ENCODE peak calls at places on chromosomes 5 and 9, in seven cellular contexts. One of them, this sample, is unnamed.

GRCh38 chr9:7009065-7009464 is 251.3 kb downstream of the KDM4C start:
- DNase-seq in astrocyte of the spinal cord: no peak
- DNase-seq in GM20000: no peak
- DNase-seq in left ventricle myocardium inferior: no peak
- DNase-seq in mammary epithelial cell: no peak
- DNase-seq in WTC11: no peak
- DNase-seq in cardiac fibroblast: no peak
- DNase-seq in this sample: no peak

GRCh38 chr5:76831108-76831447 is 12.2 kb downstream of the F2RL1 start:
- DNase-seq in mammary epithelial cell: peak
- DNase-seq in WTC11: no peak
- DNase-seq in left ventricle myocardium inferior: no peak
- DNase-seq in astrocyte of the spinal cord: peak
- DNase-seq in cardiac fibroblast: peak
- DNase-seq in GM20000: peak
- DNase-seq in this sample: no peak

GRCh38 chr9:91562412-91562811 is 138.8 kb upstream of the NFIL3 start:
- DNase-seq in GM20000: no peak
- DNase-seq in cardiac fibroblast: peak
- DNase-seq in mammary epithelial cell: no peak
- DNase-seq in left ventricle myocardium inferior: no peak
- DNase-seq in astrocyte of the spinal cord: no peak
- DNase-seq in WTC11: no peak
- DNase-seq in this sample: no peak

GRCh38 chr9:91711755-91712591 is 238.1 kb downstream of the ROR2 start:
- DNase-seq in WTC11: no peak
- DNase-seq in astrocyte of the spinal cord: peak
- DNase-seq in cardiac fibroblast: peak
- DNase-seq in left ventricle myocardium inferior: no peak
- DNase-seq in GM20000: peak
- DNase-seq in mammary epithelial cell: no peak
- DNase-seq in this sample: no peak

GRCh38 chr5:3595102-3595961 is at the start of gene IRX1:
- DNase-seq in left ventricle myocardium inferior: no peak
- DNase-seq in astrocyte of the spinal cord: peak
- DNase-seq in WTC11: peak
- DNase-seq in GM20000: peak
- DNase-seq in cardiac fibroblast: peak
- DNase-seq in mammary epithelial cell: peak
- DNase-seq in this sample: no peak

GRCh38 chr5:7214906-7215416 is 181.0 kb upstream of the ADCY2 start:
- DNase-seq in cardiac fibroblast: no peak
- DNase-seq in WTC11: no peak
- DNase-seq in GM20000: no peak
- DNase-seq in astrocyte of the spinal cord: no peak
- DNase-seq in mammary epithelial cell: no peak
- DNase-seq in left ventricle myocardium inferior: no peak
- DNase-seq in this sample: no peak

GRCh38 chr5:134177197-134178171 is 734 bp upstream of the SKP1 start:
- DNase-seq in mammary epithelial cell: peak
- DNase-seq in GM20000: no peak
- DNase-seq in WTC11: no peak
- DNase-seq in astrocyte of the spinal cord: peak
- DNase-seq in left ventricle myocardium inferior: no peak
- DNase-seq in cardiac fibroblast: peak
- DNase-seq in this sample: peak

GRCh38 chr5:77882670-77883257 is 106.6 kb upstream of the TBCA start:
- DNase-seq in cardiac fibroblast: peak
- DNase-seq in GM20000: no peak
- DNase-seq in left ventricle myocardium inferior: no peak
- DNase-seq in astrocyte of the spinal cord: peak
- DNase-seq in WTC11: no peak
- DNase-seq in mammary epithelial cell: peak
- DNase-seq in this sample: no peak

GRCh38 chr5:151150484-151151262 is 6.9 kb downstream of the ANXA6 start:
- DNase-seq in left ventricle myocardium inferior: peak
- DNase-seq in GM20000: peak
- DNase-seq in mammary epithelial cell: no peak
- DNase-seq in WTC11: no peak
- DNase-seq in astrocyte of the spinal cord: peak
- DNase-seq in cardiac fibroblast: peak
- DNase-seq in this sample: no peak

GRCh38 chr9:126319651-126320050 is 7.0 kb upstream of the MVB12B start:
- DNase-seq in cardiac fibroblast: no peak
- DNase-seq in GM20000: no peak
- DNase-seq in WTC11: no peak
- DNase-seq in left ventricle myocardium inferior: no peak
- DNase-seq in astrocyte of the spinal cord: no peak
- DNase-seq in mammary epithelial cell: no peak
- DNase-seq in this sample: no peak

GRCh38 chr9:119963798-119964372 is 594.6 kb upstream of the BRINP1 start:
- DNase-seq in GM20000: no peak
- DNase-seq in WTC11: peak
- DNase-seq in left ventricle myocardium inferior: no peak
- DNase-seq in mammary epithelial cell: peak
- DNase-seq in cardiac fibroblast: peak
- DNase-seq in astrocyte of the spinal cord: peak
- DNase-seq in this sample: peak

GRCh38 chr9:93172646-93173364 is 11.1 kb upstream of the WNK2 start:
- DNase-seq in WTC11: no peak
- DNase-seq in astrocyte of the spinal cord: no peak
- DNase-seq in GM20000: no peak
- DNase-seq in cardiac fibroblast: no peak
- DNase-seq in mammary epithelial cell: no peak
- DNase-seq in left ventricle myocardium inferior: no peak
- DNase-seq in this sample: no peak

GRCh38 chr9:134061688-134062371 is 6.0 kb downstream of the BRD3 start:
- DNase-seq in mammary epithelial cell: no peak
- DNase-seq in cardiac fibroblast: no peak
- DNase-seq in GM20000: no peak
- DNase-seq in left ventricle myocardium inferior: no peak
- DNase-seq in astrocyte of the spinal cord: no peak
- DNase-seq in WTC11: no peak
- DNase-seq in this sample: no peak

GRCh38 chr9:86034863-86035734 is 64.3 kb downstream of the GOLM1 start:
- DNase-seq in cardiac fibroblast: peak
- DNase-seq in WTC11: peak
- DNase-seq in astrocyte of the spinal cord: peak
- DNase-seq in mammary epithelial cell: peak
- DNase-seq in left ventricle myocardium inferior: no peak
- DNase-seq in GM20000: peak
- DNase-seq in this sample: no peak

GRCh38 chr5:107601076-107601475 is 69.7 kb downstream of the EFNA5 start:
- DNase-seq in cardiac fibroblast: peak
- DNase-seq in astrocyte of the spinal cord: no peak
- DNase-seq in WTC11: no peak
- DNase-seq in mammary epithelial cell: no peak
- DNase-seq in GM20000: no peak
- DNase-seq in left ventricle myocardium inferior: no peak
- DNase-seq in this sample: no peak

GRCh38 chr5:133052317-133053175 is 733 bp downstream of the HSPA4 start:
- DNase-seq in left ventricle myocardium inferior: peak
- DNase-seq in WTC11: peak
- DNase-seq in GM20000: peak
- DNase-seq in mammary epithelial cell: peak
- DNase-seq in cardiac fibroblast: peak
- DNase-seq in astrocyte of the spinal cord: peak
- DNase-seq in this sample: no peak

GRCh38 chr5:5331838-5332237 is 90.6 kb upstream of the ICE1 start:
- DNase-seq in left ventricle myocardium inferior: no peak
- DNase-seq in mammary epithelial cell: no peak
- DNase-seq in cardiac fibroblast: no peak
- DNase-seq in WTC11: no peak
- DNase-seq in astrocyte of the spinal cord: peak
- DNase-seq in GM20000: no peak
- DNase-seq in this sample: no peak

DNA sequence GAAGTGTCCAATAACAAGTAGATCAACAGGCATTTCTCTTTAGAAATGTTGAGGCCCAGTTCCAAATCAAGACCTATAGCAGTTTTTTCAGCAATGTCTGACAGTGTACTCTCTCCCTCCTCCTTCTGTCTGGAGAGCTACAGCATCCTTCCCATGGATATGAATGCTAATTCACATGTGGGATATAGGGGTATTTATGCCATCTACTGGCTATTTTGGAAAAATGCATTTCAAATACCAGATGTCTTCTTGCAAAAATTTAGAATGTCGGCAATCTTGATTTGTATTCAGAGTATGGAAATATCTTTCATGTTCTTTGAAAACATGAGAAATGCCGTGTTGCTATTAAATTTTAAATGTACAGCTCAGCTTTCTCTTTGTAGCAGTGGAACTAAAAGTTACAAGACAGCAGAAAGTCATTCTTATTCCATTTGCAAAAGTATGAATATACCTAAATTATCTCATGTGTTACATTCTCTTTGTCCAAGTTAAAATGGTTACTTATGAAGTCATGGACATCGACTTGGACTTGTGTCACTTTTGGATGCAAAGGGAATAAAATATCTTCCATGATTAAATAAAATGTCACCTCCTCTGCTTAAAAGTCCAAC is 647.8 kb downstream of the TAF11L14 start:
- DNase-seq in WTC11: no peak
- DNase-seq in mammary epithelial cell: peak
- DNase-seq in left ventricle myocardium inferior: no peak
- DNase-seq in GM20000: peak
- DNase-seq in astrocyte of the spinal cord: peak
- DNase-seq in cardiac fibroblast: peak
- DNase-seq in this sample: peak
- TF ChIP-seq CTCF in WTC11: no peak
- TF ChIP-seq CTCF in mammary epithelial cell: peak
- TF ChIP-seq CTCF in left ventricle myocardium inferior: no peak
- TF ChIP-seq CTCF in GM20000: no peak
- TF ChIP-seq CTCF in astrocyte of the spinal cord: peak
- TF ChIP-seq CTCF in cardiac fibroblast: peak
- TF ChIP-seq CTCF in this sample: peak

DNA sequence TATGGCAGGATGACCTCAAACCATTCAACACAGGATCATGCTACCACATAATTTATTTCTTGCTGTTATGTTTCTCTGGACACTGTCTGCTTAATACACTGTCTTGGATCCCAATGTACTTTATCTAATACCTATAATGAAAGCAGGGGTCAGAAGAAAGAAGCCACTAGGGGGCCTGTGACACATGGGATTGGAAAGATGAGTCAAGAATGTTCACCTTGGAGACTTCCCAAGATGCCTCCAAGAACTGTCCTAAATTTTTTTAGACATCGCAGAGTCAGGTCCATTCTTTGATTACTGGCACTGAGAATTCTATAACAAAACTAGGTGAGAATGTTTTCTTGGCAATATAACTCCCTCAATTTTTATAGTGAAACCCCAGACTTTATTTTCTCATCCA is 305.8 kb upstream of the SMARCA2 start:
- DNase-seq in mammary epithelial cell: no peak
- DNase-seq in astrocyte of the spinal cord: no peak
- DNase-seq in left ventricle myocardium inferior: no peak
- DNase-seq in GM20000: peak
- DNase-seq in cardiac fibroblast: no peak
- DNase-seq in WTC11: no peak
- DNase-seq in this sample: no peak
- TF ChIP-seq CTCF in mammary epithelial cell: peak
- TF ChIP-seq CTCF in astrocyte of the spinal cord: peak
- TF ChIP-seq CTCF in left ventricle myocardium inferior: peak
- TF ChIP-seq CTCF in GM20000: peak
- TF ChIP-seq CTCF in cardiac fibroblast: no peak
- TF ChIP-seq CTCF in WTC11: no peak
- TF ChIP-seq CTCF in this sample: no peak

GRCh38 chr9:105151686-105151995 is 92.8 kb upstream of the SLC44A1 start:
- DNase-seq in GM20000: no peak
- DNase-seq in mammary epithelial cell: no peak
- DNase-seq in cardiac fibroblast: no peak
- DNase-seq in astrocyte of the spinal cord: no peak
- DNase-seq in left ventricle myocardium inferior: no peak
- DNase-seq in WTC11: no peak
- DNase-seq in this sample: no peak

GRCh38 chr9:105150991-105151685 is 93.3 kb upstream of the SLC44A1 start:
- DNase-seq in GM20000: peak
- DNase-seq in WTC11: no peak
- DNase-seq in mammary epithelial cell: peak
- DNase-seq in cardiac fibroblast: peak
- DNase-seq in left ventricle myocardium inferior: no peak
- DNase-seq in astrocyte of the spinal cord: peak
- DNase-seq in this sample: no peak

GRCh38 chr9:105146677-105147076 is 97.8 kb upstream of the SLC44A1 start:
- DNase-seq in mammary epithelial cell: no peak
- DNase-seq in left ventricle myocardium inferior: no peak
- DNase-seq in GM20000: no peak
- DNase-seq in astrocyte of the spinal cord: no peak
- DNase-seq in WTC11: no peak
- DNase-seq in cardiac fibroblast: no peak
- DNase-seq in this sample: no peak

GRCh38 chr9:105147095-105147871 is 97.2 kb upstream of the SLC44A1 start:
- DNase-seq in WTC11: no peak
- DNase-seq in left ventricle myocardium inferior: no peak
- DNase-seq in astrocyte of the spinal cord: no peak
- DNase-seq in GM20000: no peak
- DNase-seq in cardiac fibroblast: no peak
- DNase-seq in mammary epithelial cell: no peak
- DNase-seq in this sample: no peak

GRCh38 chr9:105148328-105149006 is 96.0 kb upstream of the SLC44A1 start:
- DNase-seq in astrocyte of the spinal cord: no peak
- DNase-seq in mammary epithelial cell: no peak
- DNase-seq in left ventricle myocardium inferior: no peak
- DNase-seq in WTC11: peak
- DNase-seq in GM20000: no peak
- DNase-seq in cardiac fibroblast: no peak
- DNase-seq in this sample: no peak
- TF ChIP-seq CTCF in astrocyte of the spinal cord: no peak
- TF ChIP-seq CTCF in mammary epithelial cell: no peak
- TF ChIP-seq CTCF in left ventricle myocardium inferior: no peak
- TF ChIP-seq CTCF in WTC11: no peak
- TF ChIP-seq CTCF in GM20000: no peak
- TF ChIP-seq CTCF in cardiac fibroblast: peak
- TF ChIP-seq CTCF in this sample: peak

DNA sequence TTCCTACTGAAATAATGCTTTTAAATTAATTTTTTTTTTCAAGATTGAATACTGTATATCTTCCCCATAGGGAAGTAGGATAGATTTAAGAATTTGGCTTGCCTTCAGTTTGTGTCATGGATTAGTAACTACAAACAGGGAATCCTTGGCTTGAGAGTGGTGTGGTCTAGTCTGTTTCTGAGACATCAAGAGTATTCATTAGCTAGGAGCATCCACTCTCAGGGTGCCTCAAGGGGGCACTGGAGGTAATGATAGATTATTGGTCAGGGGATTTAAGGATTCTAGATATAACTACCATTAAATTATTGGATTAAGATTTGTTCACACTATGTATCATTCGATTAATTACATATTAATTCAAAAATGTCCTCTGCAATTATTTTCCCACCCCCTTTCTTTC is 91.8 kb upstream of the TXNDC8 start:
- DNase-seq in mammary epithelial cell: no peak
- DNase-seq in GM20000: no peak
- DNase-seq in WTC11: no peak
- DNase-seq in astrocyte of the spinal cord: no peak
- DNase-seq in cardiac fibroblast: no peak
- DNase-seq in left ventricle myocardium inferior: no peak
- DNase-seq in this sample: no peak
- TF ChIP-seq CTCF in mammary epithelial cell: peak
- TF ChIP-seq CTCF in GM20000: no peak
- TF ChIP-seq CTCF in WTC11: no peak
- TF ChIP-seq CTCF in astrocyte of the spinal cord: peak
- TF ChIP-seq CTCF in cardiac fibroblast: peak
- TF ChIP-seq CTCF in left ventricle myocardium inferior: no peak
- TF ChIP-seq CTCF in this sample: peak